ENCODE peak calls at places on chromosomes 11 and 22, in four cellular contexts. Y is dorsolateral prefrontal cortex; F is CD8-positive, alpha-beta T cell; C is CD4-positive, CD25-positive, alpha-beta regulatory T cell. G is an unnamed sample.

GRCh38 chr11:28400236-28401100 is 292.3 kb downstream of the METTL15 start:
- DNase-seq in Y (no peak), F (no peak), C (no peak), G (no peak)

GRCh38 chr11:87315229-87315628 is 277.5 kb downstream of the TMEM135 start:
- DNase-seq in Y (no peak), F (no peak), C (no peak), G (no peak)

GRCh38 chr11:67364783-67365525 is 8.4 kb downstream of the CLCF1 start:
- DNase-seq in Y (no peak), F (no peak), C (no peak), G (no peak)

GRCh38 chr22:23565288-23565941 is 14.7 kb downstream of the IGLL1 start:
- DNase-seq in Y (no peak), F (no peak), C (no peak), G (peak)

GRCh38 chr22:48745842-48746788 is 1081.6 kb downstream of the BRD1 start:
- DNase-seq in Y (no peak), F (no peak), C (no peak), G (no peak)

GRCh38 chr11:126607374-126607773 is 251.9 kb downstream of the ST3GAL4 start:
- DNase-seq in Y (peak), F (no peak), C (no peak), G (peak)

GRCh38 chr11:121412000-121412587 is 40.0 kb upstream of the SORL1 start:
- DNase-seq in Y (no peak), F (no peak), C (no peak), G (no peak)

GRCh38 chr11:113350646-113351045 is 36.3 kb downstream of the TTC12 start:
- DNase-seq in Y (no peak), F (no peak), C (no peak), G (no peak)

GRCh38 chr22:41561335-41561734 is 525 bp downstream of the CSDC2 start:
- DNase-seq in Y (no peak), F (no peak), C (no peak), G (no peak)

GRCh38 chr11:56783448-56784041 is 35.0 kb upstream of the OR9G4 start:
- DNase-seq in Y (no peak), F (no peak), C (no peak), G (peak)

GRCh38 chr11:117255966-117256365 is 23.5 kb downstream of the RNF214 start:
- DNase-seq in Y (no peak), F (no peak), C (no peak), G (no peak)

GRCh38 chr22:47613606-47614350 is 851.3 kb downstream of the TBC1D22A start:
- DNase-seq in Y (peak), F (no peak), C (no peak), G (no peak)

GRCh38 chr22:29633514-29634312 is 30.3 kb downstream of the NF2 start:
- DNase-seq in Y (no peak), F (no peak), C (no peak), G (no peak)

GRCh38 chr22:29208879-29209623 is 3.4 kb downstream of the EMID1 start:
- DNase-seq in Y (no peak), F (no peak), C (no peak), G (no peak)

GRCh38 chr11:106087815-106088435 is 10.5 kb downstream of the AASDHPPT start:
- DNase-seq in Y (peak), F (peak), C (peak), G (peak)

GRCh38 chr11:118930152-118930712 is 4.5 kb upstream of the BCL9L start:
- DNase-seq in Y (peak), F (peak), C (peak), G (peak)

GRCh38 chr11:87445002-87445401 is 407.3 kb downstream of the TMEM135 start:
- DNase-seq in Y (no peak), F (no peak), C (no peak), G (no peak)

GRCh38 chr11:61959026-61959608 is 8.3 kb downstream of the FTH1 start:
- DNase-seq in Y (peak), F (no peak), C (no peak), G (no peak)

GRCh38 chr22:30290679-30291333 is 1.5 kb upstream of the CASTOR1 start:
- DNase-seq in Y (peak), F (no peak), C (no peak), G (no peak)

GRCh38 chr22:42951093-42951710 is 63.7 kb downstream of the PACSIN2 start:
- DNase-seq in Y (no peak), F (no peak), C (no peak), G (no peak)

GRCh38 chr11:66467034-66467659 is 442 bp downstream of the PELI3 start:
- DNase-seq in Y (no peak), F (no peak), C (no peak), G (no peak)

GRCh38 chr22:39622881-39623367 is 52.4 kb downstream of the CACNA1I start:
- DNase-seq in Y (no peak), F (peak), C (peak), G (peak)

GRCh38 chr11:15969281-15969680 is 387.1 kb downstream of the SOX6 start:
- DNase-seq in Y (peak), F (no peak), C (no peak), G (no peak)
- H3K4me3 ChIP-seq in Y (no peak), F (no peak), C (no peak), G (no peak)

GRCh38 chr11:65435981-65436411 is 13.4 kb downstream of the NEAT1 start:
- DNase-seq in Y (peak), F (no peak), C (no peak), G (peak)

GRCh38 chr11:65434667-65435179 is 12.1 kb downstream of the NEAT1 start:
- DNase-seq in Y (no peak), F (no peak), C (no peak), G (no peak)

GRCh38 chr11:65434057-65434666 is 11.6 kb downstream of the NEAT1 start:
- DNase-seq in Y (no peak), F (no peak), C (no peak), G (no peak)

GRCh38 chr11:65436412-65437032 is 13.9 kb downstream of the NEAT1 start:
- DNase-seq in Y (no peak), F (no peak), C (no peak), G (peak)

DNA sequence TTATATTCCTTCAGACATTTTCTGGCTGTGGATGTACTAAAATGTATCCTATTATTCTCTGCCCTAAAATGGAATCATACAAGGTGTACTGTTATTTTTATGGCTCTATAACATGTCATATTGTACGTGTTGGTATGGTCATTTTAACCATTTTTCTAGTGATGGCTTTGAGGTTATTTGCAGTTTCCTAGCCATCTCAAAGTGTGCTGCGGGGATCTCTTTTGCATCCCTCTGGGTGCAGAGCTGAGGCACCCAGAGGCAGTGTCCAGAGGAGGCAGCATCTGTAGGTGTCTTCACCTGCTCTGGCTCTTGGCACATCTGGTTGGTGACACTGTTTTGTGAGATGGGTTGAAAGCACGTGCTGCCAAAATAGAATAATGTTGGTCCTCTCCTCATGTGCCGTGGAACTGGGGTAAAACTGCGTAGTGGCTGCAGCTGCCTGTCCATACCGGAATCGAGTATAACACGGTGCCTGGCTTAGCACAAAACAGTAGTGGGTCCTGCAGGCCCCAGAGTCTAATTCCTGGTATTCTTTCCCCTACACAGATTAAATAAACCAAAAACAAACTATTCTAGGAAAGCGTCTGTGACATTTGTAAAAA is 12.8 kb downstream of the NEAT1 start:
- DNase-seq in Y (no peak), F (no peak), C (no peak), G (peak)
- H3K4me3 ChIP-seq in Y (no peak), F (no peak), C (no peak), G (no peak)

GRCh38 chr11:77039491-77040400 is 5.5 kb downstream of the B3GNT6 start:
- DNase-seq in Y (no peak), F (no peak), C (no peak), G (no peak)
- H3K4me3 ChIP-seq in Y (peak), F (no peak), C (no peak), G (no peak)

GRCh38 chr11:1569251-1569780 is 2.8 kb downstream of the DUSP8 start:
- DNase-seq in Y (peak), F (no peak), C (no peak), G (no peak)

GRCh38 chr11:1570001-1570453 is 2.0 kb downstream of the DUSP8 start:
- DNase-seq in Y (peak), F (peak), C (no peak), G (no peak)

GRCh38 chr11:1571760-1572199 is 291 bp downstream of the DUSP8 start:
- DNase-seq in Y (no peak), F (peak), C (no peak), G (no peak)

GRCh38 chr11:1570896-1571759 is 943 bp downstream of the DUSP8 start:
- DNase-seq in Y (peak), F (peak), C (no peak), G (peak)

GRCh38 chr11:1570531-1570895 is 1.6 kb downstream of the DUSP8 start:
- DNase-seq in Y (no peak), F (no peak), C (no peak), G (no peak)
- H3K4me3 ChIP-seq in Y (peak), F (peak), C (no peak), G (no peak)

GRCh38 chr11:128908391-128909246 is 17.5 kb downstream of the KCNJ5 start:
- DNase-seq in Y (peak), F (no peak), C (no peak), G (no peak)
- H3K4me3 ChIP-seq in Y (no peak), F (no peak), C (no peak), G (no peak)